ENCODE peak calls at places on chromosomes 7 and 10, in ten cellular contexts. N, T, J, L, S, P, K, O, M and W are unnamed samples.

GRCh38 chr10:24716295-24716694 is 7.4 kb downstream of the ARHGAP21 start:
- DNase-seq in O (no peak), M (no peak), S (no peak), K (no peak), L (no peak), J (no peak), P (no peak), T (no peak), N (peak), W (no peak)

GRCh38 chr10:92699518-92700272 is 9.9 kb downstream of the HHEX start:
- DNase-seq in S (no peak), O (no peak), M (peak), P (peak), L (no peak), K (no peak), J (peak), N (no peak), T (peak), W (peak)

GRCh38 chr7:143381427-143382125 is 431 bp downstream of the ZYX start:
- DNase-seq in K (peak), L (peak), T (no peak), P (peak), J (peak), M (peak), S (no peak), N (peak), O (peak), W (peak)

GRCh38 chr7:55087521-55087961 is 68.7 kb downstream of the EGFR start:
- DNase-seq in T (no peak), M (no peak), S (no peak), N (no peak), O (no peak), K (no peak), L (no peak), P (no peak), J (no peak), W (no peak)

GRCh38 chr10:24419067-24419466 is 210.1 kb downstream of the KIAA1217 start:
- DNase-seq in K (no peak), J (peak), M (peak), L (no peak), T (no peak), N (no peak), P (no peak), O (no peak), S (no peak), W (no peak)

GRCh38 chr7:55690-56248 is 136.6 kb upstream of the FAM20C start:
- DNase-seq in P (no peak), T (no peak), O (no peak), K (no peak), N (no peak), L (no peak), S (no peak), J (no peak), M (no peak), W (no peak)

GRCh38 chr10:12130237-12130872 is 878 bp downstream of the SEC61A2 start:
- DNase-seq in T (peak), K (no peak), P (peak), J (peak), M (peak), L (no peak), O (peak), N (no peak), S (peak), W (peak)

GRCh38 chr7:5638994-5639393 is 142.5 kb downstream of the RNF216 start:
- DNase-seq in P (no peak), T (no peak), O (no peak), S (no peak), L (no peak), K (no peak), N (no peak), J (no peak), M (no peak), W (peak)

GRCh38 chr7:139916717-139917395 is 87.8 kb downstream of the TBXAS1 start:
- DNase-seq in J (no peak), N (no peak), P (no peak), K (no peak), O (no peak), L (no peak), T (no peak), M (no peak), S (no peak), W (no peak)

GRCh38 chr10:5782174-5782573 is 31.1 kb downstream of the GDI2 start:
- DNase-seq in M (no peak), O (no peak), T (no peak), P (no peak), S (no peak), K (no peak), L (no peak), J (no peak), N (no peak), W (no peak)

GRCh38 chr10:124066744-124067714 is 26.4 kb downstream of the CHST15 start:
- DNase-seq in M (no peak), S (peak), T (no peak), N (no peak), J (no peak), O (no peak), K (no peak), P (no peak), L (no peak), W (no peak)

GRCh38 chr7:111855161-111855841 is 293.0 kb upstream of the IMMP2L start:
- DNase-seq in T (no peak), N (peak), M (peak), P (peak), O (peak), K (no peak), J (peak), L (peak), S (peak), W (peak)

GRCh38 chr10:43854042-43854441 is 205.4 kb upstream of the ZNF32 start:
- DNase-seq in N (no peak), K (no peak), L (peak), P (no peak), O (no peak), S (no peak), M (peak), J (peak), T (no peak), W (peak)

GRCh38 chr10:19767876-19768275 is 48.4 kb upstream of the PLXDC2 start:
- DNase-seq in M (no peak), J (no peak), P (no peak), K (no peak), N (no peak), O (no peak), T (no peak), S (peak), L (no peak), W (no peak)

GRCh38 chr10:35447693-35448407 is 111.5 kb downstream of the CCNY start:
- DNase-seq in N (peak), P (peak), M (peak), L (no peak), T (no peak), O (no peak), J (peak), K (no peak), S (no peak), W (peak)

GRCh38 chr7:108016841-108017775 is 14.1 kb upstream of the LAMB1 start:
- DNase-seq in J (peak), L (no peak), N (no peak), M (peak), T (no peak), S (no peak), O (no peak), K (no peak), P (peak), W (peak)

GRCh38 chr10:130958981-130959751 is 352.4 kb downstream of the TCERG1L start:
- DNase-seq in P (no peak), M (no peak), S (no peak), T (no peak), J (no peak), N (no peak), O (no peak), L (no peak), K (no peak), W (no peak)

GRCh38 chr10:103763374-103764202 is 91.8 kb downstream of the SH3PXD2A start:
- DNase-seq in O (no peak), N (no peak), M (no peak), T (no peak), S (no peak), K (no peak), P (peak), L (no peak), J (peak), W (no peak)

GRCh38 chr10:10725196-10725595 is 292.5 kb upstream of the CELF2 start:
- DNase-seq in K (no peak), O (no peak), L (no peak), T (no peak), J (no peak), S (no peak), M (no peak), P (no peak), N (no peak), W (no peak)

GRCh38 chr10:86692664-86693063 is 24.4 kb downstream of the LDB3 start:
- DNase-seq in M (no peak), L (no peak), K (no peak), P (no peak), O (no peak), N (no peak), T (no peak), S (no peak), J (no peak), W (no peak)

GRCh38 chr7:74183653-74184450 is 9.7 kb downstream of the EIF4H start:
- DNase-seq in O (no peak), M (no peak), N (no peak), J (no peak), S (no peak), L (no peak), P (peak), T (no peak), K (no peak), W (no peak)

GRCh38 chr10:3482200-3482993 is 302.6 kb downstream of the KLF6 start:
- DNase-seq in J (peak), N (peak), K (peak), L (no peak), O (no peak), P (peak), M (peak), T (no peak), S (no peak), W (peak)

GRCh38 chr7:48389977-48390376 is 218.7 kb downstream of the ABCA13 start:
- DNase-seq in J (peak), P (no peak), N (no peak), L (no peak), S (no peak), O (no peak), K (no peak), M (peak), T (no peak), W (peak)

GRCh38 chr10:26621889-26622681 is 75.4 kb upstream of the PDSS1 start:
- DNase-seq in O (no peak), N (peak), T (peak), P (no peak), M (peak), S (no peak), K (peak), L (no peak), J (peak), W (no peak)